ENCODE peak calls at places on chromosomes 13 and 19, in six cellular contexts. One of them, this sample, is unnamed.
A peak's percentile ranks its signal among the peaks of the same experiment; 100 is the strongest.

GRCh38 chr13:67308004-67308772 is 78.1 kb upstream of the PCDH9 start:
- DNase-seq in body of pancreas: no peak
- DNase-seq in BE2C: no peak
- DNase-seq in mesenchymal stem cell: no peak
- DNase-seq in left ventricle myocardium inferior: no peak
- DNase-seq in PC-9: no peak
- DNase-seq in this sample: peak; percentile 79

GRCh38 chr13:62512194-62513141 is 1096.8 kb upstream of the PCDH20 start:
- DNase-seq in BE2C: peak; percentile 67
- DNase-seq in body of pancreas: peak; percentile 62
- DNase-seq in mesenchymal stem cell: peak; percentile 18
- DNase-seq in left ventricle myocardium inferior: no peak
- DNase-seq in PC-9: peak; percentile 10
- DNase-seq in this sample: no peak

GRCh38 chr13:21465710-21466160 is 6.6 kb upstream of the ZDHHC20 start:
- DNase-seq in BE2C: no peak
- DNase-seq in mesenchymal stem cell: no peak
- DNase-seq in PC-9: peak; percentile 15
- DNase-seq in body of pancreas: peak; percentile 20
- DNase-seq in left ventricle myocardium inferior: no peak
- DNase-seq in this sample: no peak

GRCh38 chr13:112782433-112783010 is 92.7 kb downstream of the ATP11A start:
- DNase-seq in BE2C: no peak
- DNase-seq in left ventricle myocardium inferior: no peak
- DNase-seq in PC-9: no peak
- DNase-seq in body of pancreas: no peak
- DNase-seq in mesenchymal stem cell: peak; percentile 17
- DNase-seq in this sample: no peak

GRCh38 chr19:28700176-28700575 is 512.8 kb downstream of the UQCRFS1 start:
- DNase-seq in PC-9: no peak
- DNase-seq in mesenchymal stem cell: no peak
- DNase-seq in BE2C: no peak
- DNase-seq in body of pancreas: no peak
- DNase-seq in left ventricle myocardium inferior: no peak
- DNase-seq in this sample: no peak

GRCh38 chr19:31314849-31315620 is 34.2 kb downstream of the TSHZ3 start:
- DNase-seq in left ventricle myocardium inferior: no peak
- DNase-seq in BE2C: peak; percentile 54
- DNase-seq in PC-9: no peak
- DNase-seq in body of pancreas: no peak
- DNase-seq in mesenchymal stem cell: peak; percentile 44
- DNase-seq in this sample: no peak

GRCh38 chr19:18796239-18796638 is 5.1 kb upstream of the COMP start:
- DNase-seq in BE2C: no peak
- DNase-seq in left ventricle myocardium inferior: no peak
- DNase-seq in mesenchymal stem cell: no peak
- DNase-seq in body of pancreas: no peak
- DNase-seq in PC-9: no peak
- DNase-seq in this sample: no peak

GRCh38 chr13:28204043-28204442 is 65.7 kb downstream of the PAN3 start:
- DNase-seq in BE2C: no peak
- DNase-seq in body of pancreas: no peak
- DNase-seq in mesenchymal stem cell: no peak
- DNase-seq in PC-9: no peak
- DNase-seq in left ventricle myocardium inferior: no peak
- DNase-seq in this sample: no peak

GRCh38 chr13:111361873-111362648 is 41.6 kb downstream of the TEX29 start:
- DNase-seq in left ventricle myocardium inferior: no peak
- DNase-seq in PC-9: no peak
- DNase-seq in mesenchymal stem cell: no peak
- DNase-seq in body of pancreas: no peak
- DNase-seq in BE2C: no peak
- DNase-seq in this sample: no peak

GRCh38 chr13:41231786-41232185 is 31.6 kb downstream of the MTRF1 start:
- DNase-seq in mesenchymal stem cell: peak; percentile 13
- DNase-seq in PC-9: peak; percentile 65
- DNase-seq in body of pancreas: peak; percentile 97
- DNase-seq in BE2C: peak; percentile 10
- DNase-seq in left ventricle myocardium inferior: peak; percentile 23
- DNase-seq in this sample: no peak

GRCh38 chr13:30829788-30830637 is 76.1 kb upstream of the MEDAG start:
- DNase-seq in body of pancreas: no peak
- DNase-seq in left ventricle myocardium inferior: no peak
- DNase-seq in BE2C: no peak
- DNase-seq in mesenchymal stem cell: no peak
- DNase-seq in PC-9: no peak
- DNase-seq in this sample: no peak

GRCh38 chr13:111115051-111115840 is at the start of gene ARHGEF7:
- DNase-seq in mesenchymal stem cell: peak; percentile 22
- DNase-seq in BE2C: no peak
- DNase-seq in body of pancreas: no peak
- DNase-seq in PC-9: no peak
- DNase-seq in left ventricle myocardium inferior: no peak
- DNase-seq in this sample: no peak

GRCh38 chr19:55273978-55274707 is 5.8 kb downstream of the HSPBP1 start:
- DNase-seq in mesenchymal stem cell: no peak
- DNase-seq in body of pancreas: no peak
- DNase-seq in left ventricle myocardium inferior: no peak
- DNase-seq in PC-9: no peak
- DNase-seq in BE2C: no peak
- DNase-seq in this sample: no peak

DNA sequence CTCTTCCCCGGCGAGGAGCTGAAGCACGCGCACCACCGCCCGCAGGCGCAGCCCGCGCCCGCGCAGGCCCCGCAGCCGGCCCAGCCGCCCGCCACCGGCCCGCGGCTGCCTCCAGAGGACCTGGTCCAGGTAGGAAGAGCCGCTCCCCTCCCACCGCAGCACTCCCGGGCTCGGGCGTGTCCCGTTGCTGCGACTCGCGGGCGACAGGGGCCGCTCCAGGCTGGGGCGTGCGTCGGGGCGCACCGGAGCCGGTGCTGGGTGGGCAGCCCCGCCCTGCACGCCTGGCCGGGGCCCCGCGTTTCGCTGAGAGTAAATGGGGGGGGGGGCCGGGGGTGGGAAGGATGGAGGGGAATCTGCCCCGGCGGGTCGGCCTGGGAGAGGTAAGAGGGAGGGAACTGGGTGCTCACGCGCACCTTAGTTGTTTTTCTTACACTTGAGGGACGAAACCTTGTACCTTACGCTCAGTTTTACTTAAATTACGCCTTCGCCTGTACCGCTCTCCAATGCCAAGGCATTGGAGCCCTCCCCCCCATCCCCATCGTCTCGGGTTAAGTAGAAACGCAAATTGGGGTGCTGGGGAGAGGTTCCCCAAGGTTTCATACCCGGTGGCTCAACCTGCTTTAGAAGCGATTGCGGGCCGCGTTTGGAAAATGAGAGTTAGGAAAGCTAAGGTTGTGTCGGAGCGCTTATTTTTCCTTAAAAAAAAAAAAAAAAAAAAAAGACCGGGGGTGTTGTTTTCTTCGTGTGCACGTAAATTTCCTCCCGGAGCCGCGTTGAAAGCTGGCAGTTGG is 850 bp downstream of the KLF5 start:
- DNase-seq in left ventricle myocardium inferior: peak; percentile 51
- DNase-seq in PC-9: peak; percentile 73
- DNase-seq in body of pancreas: peak; percentile 82
- DNase-seq in mesenchymal stem cell: peak; percentile 38
- DNase-seq in BE2C: peak; percentile 61
- DNase-seq in this sample: peak; percentile 10
- H3K4me1 ChIP-seq in left ventricle myocardium inferior: peaks cover 26% of the 10 kb centered on the region
- H3K4me1 ChIP-seq in PC-9: peaks cover 68% of the 10 kb centered on the region
- H3K4me1 ChIP-seq in body of pancreas: peaks cover 30% of the 10 kb centered on the region
- H3K4me1 ChIP-seq in mesenchymal stem cell: no peaks in the 10 kb centered on the region
- H3K4me1 ChIP-seq in BE2C: peaks cover 15% of the 10 kb centered on the region
- H3K4me1 ChIP-seq in this sample: peaks cover 38% of the 10 kb centered on the region

DNA sequence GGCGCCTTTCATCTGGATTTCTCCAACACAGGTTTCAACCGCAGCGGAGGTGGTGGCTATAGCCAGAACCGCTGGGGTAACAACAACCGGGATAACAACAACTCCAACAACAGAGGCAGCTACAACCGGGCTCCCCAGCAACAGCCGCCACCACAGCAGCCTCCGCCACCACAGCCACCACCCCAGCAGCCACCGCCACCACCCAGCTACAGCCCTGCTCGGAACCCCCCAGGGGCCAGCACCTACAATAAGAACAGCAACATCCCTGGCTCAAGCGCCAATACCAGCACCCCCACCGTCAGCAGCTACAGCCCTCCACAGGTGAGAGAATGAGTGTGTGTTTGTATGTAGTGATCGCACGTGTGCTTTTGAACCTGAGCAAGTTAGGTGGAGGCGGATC is 6.0 kb upstream of the CCDC97 start:
- DNase-seq in left ventricle myocardium inferior: no peak
- DNase-seq in BE2C: no peak
- DNase-seq in mesenchymal stem cell: no peak
- DNase-seq in PC-9: no peak
- DNase-seq in body of pancreas: no peak
- DNase-seq in this sample: no peak
- H3K4me1 ChIP-seq in left ventricle myocardium inferior: peaks cover 73% of the 10 kb centered on the region
- H3K4me1 ChIP-seq in BE2C: peaks cover 3% of the 10 kb centered on the region
- H3K4me1 ChIP-seq in mesenchymal stem cell: peaks cover 19% of the 10 kb centered on the region
- H3K4me1 ChIP-seq in PC-9: peaks cover 3% of the 10 kb centered on the region
- H3K4me1 ChIP-seq in body of pancreas: peaks cover 11% of the 10 kb centered on the region
- H3K4me1 ChIP-seq in this sample: no peaks in the 10 kb centered on the region

GRCh38 chr19:14116525-14116917 is 1.0 kb downstream of the PRKACA start:
- DNase-seq in BE2C: no peak
- DNase-seq in left ventricle myocardium inferior: no peak
- DNase-seq in body of pancreas: no peak
- DNase-seq in mesenchymal stem cell: no peak
- DNase-seq in PC-9: no peak
- DNase-seq in this sample: no peak
- H3K4me1 ChIP-seq in BE2C: peaks cover 9% of the 10 kb centered on the region
- H3K4me1 ChIP-seq in left ventricle myocardium inferior: peaks cover 82% of the 10 kb centered on the region
- H3K4me1 ChIP-seq in body of pancreas: peaks cover 61% of the 10 kb centered on the region
- H3K4me1 ChIP-seq in mesenchymal stem cell: peaks cover 49% of the 10 kb centered on the region
- H3K4me1 ChIP-seq in PC-9: peaks cover 21% of the 10 kb centered on the region
- H3K4me1 ChIP-seq in this sample: no peaks in the 10 kb centered on the region

DNA sequence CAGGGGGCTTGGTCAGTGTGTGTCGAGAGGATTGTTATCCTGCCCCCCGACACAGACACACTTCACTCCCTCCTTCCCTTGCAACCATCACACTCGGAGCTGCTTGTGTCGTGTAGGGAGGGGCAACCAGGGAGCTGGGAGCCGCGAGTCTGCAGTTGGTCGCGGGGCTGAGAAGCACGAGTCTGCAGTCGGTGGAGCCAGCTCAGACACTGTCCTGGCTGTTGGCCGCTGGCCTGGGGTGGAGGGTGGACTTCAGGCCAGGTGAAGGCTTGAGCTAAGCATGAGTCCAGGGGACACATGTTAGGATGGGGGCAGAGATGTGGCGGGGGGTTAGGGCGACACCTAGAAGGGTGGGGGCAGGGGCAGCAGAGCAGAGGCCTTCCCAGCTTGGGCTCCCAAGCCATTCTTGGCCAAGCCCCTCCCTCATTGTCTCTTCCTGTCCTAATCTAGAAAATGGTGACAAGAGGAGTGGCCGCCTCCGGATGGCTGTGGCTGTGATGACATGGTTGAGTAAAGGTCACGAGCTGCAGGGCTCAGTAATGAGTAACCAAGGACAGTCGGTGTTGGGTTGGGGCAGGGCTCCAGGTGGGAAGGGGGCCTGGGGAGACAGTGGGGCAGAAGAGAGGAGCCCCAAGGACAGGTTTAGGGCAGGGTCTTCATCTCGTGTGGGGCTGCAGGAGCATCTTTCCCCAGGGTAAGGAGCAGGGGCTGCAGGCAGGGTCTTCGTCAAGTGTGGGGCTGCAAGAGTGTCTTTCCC is 8.5 kb downstream of the PPP5C start:
- DNase-seq in PC-9: no peak
- DNase-seq in left ventricle myocardium inferior: no peak
- DNase-seq in BE2C: no peak
- DNase-seq in body of pancreas: no peak
- DNase-seq in mesenchymal stem cell: no peak
- DNase-seq in this sample: no peak
- H3K4me1 ChIP-seq in PC-9: no peaks in the 10 kb centered on the region
- H3K4me1 ChIP-seq in left ventricle myocardium inferior: peaks cover 71% of the 10 kb centered on the region
- H3K4me1 ChIP-seq in BE2C: peaks cover under 1% of the 10 kb centered on the region
- H3K4me1 ChIP-seq in body of pancreas: peaks cover 55% of the 10 kb centered on the region
- H3K4me1 ChIP-seq in mesenchymal stem cell: peaks cover 47% of the 10 kb centered on the region
- H3K4me1 ChIP-seq in this sample: peaks cover 19% of the 10 kb centered on the region

This sample was measured in foreskin keratinocyte.